ENCODE peak calls at places on chromosomes 2 and 18, in five cellular contexts. One of them, this sample, is unnamed.

GRCh38 chr2:217837001-217837491 is 165.7 kb downstream of the TNS1 start:
- DNase-seq in heart left ventricle: peak
- DNase-seq in stimulated activated effector memory CD8-positive, alpha-beta T cell treated with anti-CD3 and anti-CD28 coated beads, Interleukin-12 subunit alpha, Interleukin-12 subunit beta, amount 100 ng/mL, for 72 hours: no peak
- DNase-seq in activated effector memory CD4-positive, alpha-beta T cell treated with Interleukin-2 at 50 U/mL for 16 hours: no peak
- DNase-seq in ACHN: no peak
- DNase-seq in this sample: no peak

GRCh38 chr2:196233808-196234501 is 62.6 kb upstream of the STK17B start:
- DNase-seq in heart left ventricle: no peak
- DNase-seq in stimulated activated effector memory CD8-positive, alpha-beta T cell treated with anti-CD3 and anti-CD28 coated beads, Interleukin-12 subunit alpha, Interleukin-12 subunit beta, amount 100 ng/mL, for 72 hours: no peak
- DNase-seq in activated effector memory CD4-positive, alpha-beta T cell treated with Interleukin-2 at 50 U/mL for 16 hours: no peak
- DNase-seq in ACHN: no peak
- DNase-seq in this sample: no peak

GRCh38 chr2:216287251-216287650 is 85.0 kb downstream of the MARCHF4 start:
- DNase-seq in heart left ventricle: no peak
- DNase-seq in stimulated activated effector memory CD8-positive, alpha-beta T cell treated with anti-CD3 and anti-CD28 coated beads, Interleukin-12 subunit alpha, Interleukin-12 subunit beta, amount 100 ng/mL, for 72 hours: no peak
- DNase-seq in activated effector memory CD4-positive, alpha-beta T cell treated with Interleukin-2 at 50 U/mL for 16 hours: no peak
- DNase-seq in ACHN: peak
- DNase-seq in this sample: no peak

GRCh38 chr2:229282758-229283546 is 11.9 kb upstream of the PID1 start:
- DNase-seq in heart left ventricle: no peak
- DNase-seq in stimulated activated effector memory CD8-positive, alpha-beta T cell treated with anti-CD3 and anti-CD28 coated beads, Interleukin-12 subunit alpha, Interleukin-12 subunit beta, amount 100 ng/mL, for 72 hours: no peak
- DNase-seq in activated effector memory CD4-positive, alpha-beta T cell treated with Interleukin-2 at 50 U/mL for 16 hours: no peak
- DNase-seq in ACHN: peak
- DNase-seq in this sample: no peak

GRCh38 chr2:26067980-26068507 is 34.2 kb downstream of the RAB10 start:
- DNase-seq in heart left ventricle: no peak
- DNase-seq in stimulated activated effector memory CD8-positive, alpha-beta T cell treated with anti-CD3 and anti-CD28 coated beads, Interleukin-12 subunit alpha, Interleukin-12 subunit beta, amount 100 ng/mL, for 72 hours: no peak
- DNase-seq in activated effector memory CD4-positive, alpha-beta T cell treated with Interleukin-2 at 50 U/mL for 16 hours: no peak
- DNase-seq in ACHN: peak
- DNase-seq in this sample: no peak

GRCh38 chr2:65136253-65136652 is 6.3 kb upstream of the RAB1A start:
- DNase-seq in heart left ventricle: no peak
- DNase-seq in stimulated activated effector memory CD8-positive, alpha-beta T cell treated with anti-CD3 and anti-CD28 coated beads, Interleukin-12 subunit alpha, Interleukin-12 subunit beta, amount 100 ng/mL, for 72 hours: no peak
- DNase-seq in activated effector memory CD4-positive, alpha-beta T cell treated with Interleukin-2 at 50 U/mL for 16 hours: no peak
- DNase-seq in ACHN: no peak
- DNase-seq in this sample: no peak

GRCh38 chr18:68316636-68317035 is 398.3 kb downstream of the TMX3 start:
- DNase-seq in heart left ventricle: no peak
- DNase-seq in stimulated activated effector memory CD8-positive, alpha-beta T cell treated with anti-CD3 and anti-CD28 coated beads, Interleukin-12 subunit alpha, Interleukin-12 subunit beta, amount 100 ng/mL, for 72 hours: no peak
- DNase-seq in activated effector memory CD4-positive, alpha-beta T cell treated with Interleukin-2 at 50 U/mL for 16 hours: no peak
- DNase-seq in ACHN: peak
- DNase-seq in this sample: no peak

GRCh38 chr2:151297882-151298281 is 8.4 kb upstream of the NMI start:
- DNase-seq in heart left ventricle: no peak
- DNase-seq in stimulated activated effector memory CD8-positive, alpha-beta T cell treated with anti-CD3 and anti-CD28 coated beads, Interleukin-12 subunit alpha, Interleukin-12 subunit beta, amount 100 ng/mL, for 72 hours: no peak
- DNase-seq in activated effector memory CD4-positive, alpha-beta T cell treated with Interleukin-2 at 50 U/mL for 16 hours: no peak
- DNase-seq in ACHN: no peak
- DNase-seq in this sample: peak

GRCh38 chr2:148721520-148721931 is 77.0 kb downstream of the EPC2 start:
- DNase-seq in heart left ventricle: no peak
- DNase-seq in stimulated activated effector memory CD8-positive, alpha-beta T cell treated with anti-CD3 and anti-CD28 coated beads, Interleukin-12 subunit alpha, Interleukin-12 subunit beta, amount 100 ng/mL, for 72 hours: no peak
- DNase-seq in activated effector memory CD4-positive, alpha-beta T cell treated with Interleukin-2 at 50 U/mL for 16 hours: no peak
- DNase-seq in ACHN: no peak
- DNase-seq in this sample: no peak

GRCh38 chr18:199214-199613 is 40.9 kb downstream of the USP14 start:
- DNase-seq in heart left ventricle: no peak
- DNase-seq in stimulated activated effector memory CD8-positive, alpha-beta T cell treated with anti-CD3 and anti-CD28 coated beads, Interleukin-12 subunit alpha, Interleukin-12 subunit beta, amount 100 ng/mL, for 72 hours: no peak
- DNase-seq in activated effector memory CD4-positive, alpha-beta T cell treated with Interleukin-2 at 50 U/mL for 16 hours: no peak
- DNase-seq in ACHN: no peak
- DNase-seq in this sample: no peak

GRCh38 chr18:32888311-32888710 is 115.5 kb upstream of the KLHL14 start:
- DNase-seq in heart left ventricle: no peak
- DNase-seq in stimulated activated effector memory CD8-positive, alpha-beta T cell treated with anti-CD3 and anti-CD28 coated beads, Interleukin-12 subunit alpha, Interleukin-12 subunit beta, amount 100 ng/mL, for 72 hours: no peak
- DNase-seq in activated effector memory CD4-positive, alpha-beta T cell treated with Interleukin-2 at 50 U/mL for 16 hours: no peak
- DNase-seq in ACHN: no peak
- DNase-seq in this sample: no peak

GRCh38 chr2:69538872-69539548 is 101.8 kb upstream of the NFU1 start:
- DNase-seq in heart left ventricle: no peak
- DNase-seq in stimulated activated effector memory CD8-positive, alpha-beta T cell treated with anti-CD3 and anti-CD28 coated beads, Interleukin-12 subunit alpha, Interleukin-12 subunit beta, amount 100 ng/mL, for 72 hours: no peak
- DNase-seq in activated effector memory CD4-positive, alpha-beta T cell treated with Interleukin-2 at 50 U/mL for 16 hours: no peak
- DNase-seq in ACHN: peak
- DNase-seq in this sample: no peak

GRCh38 chr18:55079481-55080350 is 120.5 kb upstream of the CCDC68 start:
- DNase-seq in heart left ventricle: no peak
- DNase-seq in stimulated activated effector memory CD8-positive, alpha-beta T cell treated with anti-CD3 and anti-CD28 coated beads, Interleukin-12 subunit alpha, Interleukin-12 subunit beta, amount 100 ng/mL, for 72 hours: no peak
- DNase-seq in activated effector memory CD4-positive, alpha-beta T cell treated with Interleukin-2 at 50 U/mL for 16 hours: no peak
- DNase-seq in ACHN: no peak
- DNase-seq in this sample: no peak

GRCh38 chr2:237180225-237180624 is 94.5 kb downstream of the COPS8 start:
- DNase-seq in heart left ventricle: no peak
- DNase-seq in stimulated activated effector memory CD8-positive, alpha-beta T cell treated with anti-CD3 and anti-CD28 coated beads, Interleukin-12 subunit alpha, Interleukin-12 subunit beta, amount 100 ng/mL, for 72 hours: no peak
- DNase-seq in activated effector memory CD4-positive, alpha-beta T cell treated with Interleukin-2 at 50 U/mL for 16 hours: no peak
- DNase-seq in ACHN: no peak
- DNase-seq in this sample: no peak

GRCh38 chr18:40371673-40372072 is 1583.4 kb upstream of the PIK3C3 start:
- DNase-seq in heart left ventricle: no peak
- DNase-seq in stimulated activated effector memory CD8-positive, alpha-beta T cell treated with anti-CD3 and anti-CD28 coated beads, Interleukin-12 subunit alpha, Interleukin-12 subunit beta, amount 100 ng/mL, for 72 hours: no peak
- DNase-seq in activated effector memory CD4-positive, alpha-beta T cell treated with Interleukin-2 at 50 U/mL for 16 hours: no peak
- DNase-seq in ACHN: no peak
- DNase-seq in this sample: no peak